ENCODE peak calls at places on chromosome 3, in nine cellular contexts. One of them, this sample, is unnamed.

GRCh38 chr3:64321747-64322146 is 96.5 kb upstream of the PRICKLE2 start:
- DNase-seq in activated CD4-positive, alpha-beta T cell treated with anti-CD3 and anti-CD28 coated beads, Interleukin-2, amount 50 U/mL, for 24 hours: no peak
- DNase-seq in T-cell: no peak
- DNase-seq in EH: peak; percentile 92
- DNase-seq in GM23248: peak; percentile 92
- DNase-seq in fibroblast of the aortic adventitia: peak; percentile 73
- DNase-seq in COR-L47: no peak
- DNase-seq in WTC11: no peak
- DNase-seq in mucosa of gallbladder: peak; percentile 26
- DNase-seq in this sample: no peak

GRCh38 chr3:192026656-192027055 is 565.7 kb downstream of the PYDC2 start:
- DNase-seq in activated CD4-positive, alpha-beta T cell treated with anti-CD3 and anti-CD28 coated beads, Interleukin-2, amount 50 U/mL, for 24 hours: no peak
- DNase-seq in fibroblast of the aortic adventitia: no peak
- DNase-seq in EH: no peak
- DNase-seq in mucosa of gallbladder: no peak
- DNase-seq in GM23248: no peak
- DNase-seq in COR-L47: no peak
- DNase-seq in WTC11: no peak
- DNase-seq in T-cell: no peak
- DNase-seq in this sample: no peak

GRCh38 chr3:108100906-108101305 is 10.1 kb upstream of the CD47 start:
- DNase-seq in fibroblast of the aortic adventitia: no peak
- DNase-seq in GM23248: no peak
- DNase-seq in COR-L47: peak; percentile 55
- DNase-seq in mucosa of gallbladder: no peak
- DNase-seq in activated CD4-positive, alpha-beta T cell treated with anti-CD3 and anti-CD28 coated beads, Interleukin-2, amount 50 U/mL, for 24 hours: peak; percentile 46
- DNase-seq in EH: no peak
- DNase-seq in T-cell: no peak
- DNase-seq in WTC11: no peak
- DNase-seq in this sample: peak; percentile 90

GRCh38 chr3:102069211-102069662 is 219.9 kb downstream of the NFKBIZ start:
- DNase-seq in mucosa of gallbladder: no peak
- DNase-seq in COR-L47: no peak
- DNase-seq in fibroblast of the aortic adventitia: peak; percentile 91
- DNase-seq in EH: peak; percentile 82
- DNase-seq in T-cell: no peak
- DNase-seq in WTC11: no peak
- DNase-seq in GM23248: peak; percentile 88
- DNase-seq in activated CD4-positive, alpha-beta T cell treated with anti-CD3 and anti-CD28 coated beads, Interleukin-2, amount 50 U/mL, for 24 hours: no peak
- DNase-seq in this sample: no peak

GRCh38 chr3:88291516-88291915 is 141.8 kb downstream of the C3orf38 start:
- DNase-seq in fibroblast of the aortic adventitia: no peak
- DNase-seq in COR-L47: no peak
- DNase-seq in GM23248: no peak
- DNase-seq in EH: no peak
- DNase-seq in mucosa of gallbladder: no peak
- DNase-seq in activated CD4-positive, alpha-beta T cell treated with anti-CD3 and anti-CD28 coated beads, Interleukin-2, amount 50 U/mL, for 24 hours: no peak
- DNase-seq in T-cell: no peak
- DNase-seq in WTC11: no peak
- DNase-seq in this sample: no peak

GRCh38 chr3:54792584-54792983 is 135.3 kb downstream of the LRTM1 start:
- DNase-seq in mucosa of gallbladder: no peak
- DNase-seq in activated CD4-positive, alpha-beta T cell treated with anti-CD3 and anti-CD28 coated beads, Interleukin-2, amount 50 U/mL, for 24 hours: no peak
- DNase-seq in COR-L47: no peak
- DNase-seq in fibroblast of the aortic adventitia: no peak
- DNase-seq in EH: no peak
- DNase-seq in GM23248: no peak
- DNase-seq in T-cell: no peak
- DNase-seq in WTC11: no peak
- DNase-seq in this sample: no peak

GRCh38 chr3:177452487-177452886 is 255.2 kb upstream of the TBL1XR1 start:
- DNase-seq in activated CD4-positive, alpha-beta T cell treated with anti-CD3 and anti-CD28 coated beads, Interleukin-2, amount 50 U/mL, for 24 hours: no peak
- DNase-seq in GM23248: peak; percentile 96
- DNase-seq in mucosa of gallbladder: no peak
- DNase-seq in T-cell: no peak
- DNase-seq in EH: peak; percentile 85
- DNase-seq in fibroblast of the aortic adventitia: peak; percentile 87
- DNase-seq in COR-L47: no peak
- DNase-seq in WTC11: no peak
- DNase-seq in this sample: no peak

GRCh38 chr3:141959921-141960554 is 83.6 kb downstream of the ATP1B3 start:
- DNase-seq in T-cell: no peak
- DNase-seq in COR-L47: no peak
- DNase-seq in activated CD4-positive, alpha-beta T cell treated with anti-CD3 and anti-CD28 coated beads, Interleukin-2, amount 50 U/mL, for 24 hours: no peak
- DNase-seq in EH: peak; percentile 91
- DNase-seq in fibroblast of the aortic adventitia: peak; percentile 68
- DNase-seq in WTC11: no peak
- DNase-seq in GM23248: peak; percentile 84
- DNase-seq in mucosa of gallbladder: no peak
- DNase-seq in this sample: no peak

GRCh38 chr3:111712294-111713180 is 117.4 kb upstream of the ZBED2 start:
- DNase-seq in fibroblast of the aortic adventitia: peak; percentile 47
- DNase-seq in T-cell: peak; percentile 39
- DNase-seq in COR-L47: peak; percentile 75
- DNase-seq in EH: no peak
- DNase-seq in GM23248: peak; percentile 84
- DNase-seq in WTC11: no peak
- DNase-seq in mucosa of gallbladder: peak; percentile 30
- DNase-seq in activated CD4-positive, alpha-beta T cell treated with anti-CD3 and anti-CD28 coated beads, Interleukin-2, amount 50 U/mL, for 24 hours: no peak
- DNase-seq in this sample: peak; percentile 71

GRCh38 chr3:142077859-142078500 is 71.4 kb downstream of the TFDP2 start:
- DNase-seq in EH: no peak
- DNase-seq in GM23248: no peak
- DNase-seq in WTC11: no peak
- DNase-seq in COR-L47: no peak
- DNase-seq in fibroblast of the aortic adventitia: no peak
- DNase-seq in activated CD4-positive, alpha-beta T cell treated with anti-CD3 and anti-CD28 coated beads, Interleukin-2, amount 50 U/mL, for 24 hours: no peak
- DNase-seq in mucosa of gallbladder: no peak
- DNase-seq in T-cell: no peak
- DNase-seq in this sample: no peak